ENCODE peak calls at places on chromosomes 7 and 10, in four cellular contexts. L, D, W and G are unnamed samples.

GRCh38 chr10:131158695-131159094 is 152.8 kb downstream of the TCERG1L start:
- DNase-seq in W (no peak), L (no peak), D (no peak), G (no peak)

GRCh38 chr7:132117181-132117580 is 459.1 kb downstream of the PLXNA4 start:
- DNase-seq in D (no peak), W (no peak), L (no peak), G (no peak)

GRCh38 chr7:80463272-80463920 is 48.5 kb downstream of the GNAT3 start:
- DNase-seq in L (no peak), D (no peak), W (no peak), G (no peak)

GRCh38 chr10:44463511-44464121 is 78.7 kb upstream of the CXCL12 start:
- DNase-seq in L (no peak), W (no peak), D (no peak), G (no peak)

GRCh38 chr7:36925207-36925606 is 200.9 kb upstream of the AOAH start:
- DNase-seq in D (no peak), L (no peak), W (no peak), G (no peak)

GRCh38 chr7:156746891-156747290 is 106.3 kb downstream of the RNF32 start:
- DNase-seq in D (no peak), W (no peak), L (no peak), G (no peak)

GRCh38 chr7:8536431-8536830 is 103.0 kb downstream of the NXPH1 start:
- DNase-seq in L (no peak), W (no peak), D (no peak), G (no peak)

GRCh38 chr7:96899108-96899507 is 106.2 kb upstream of the DLX6 start:
- DNase-seq in L (no peak), D (no peak), W (no peak), G (no peak)

GRCh38 chr10:133415752-133416151 is 8.7 kb downstream of the SPRN start:
- DNase-seq in L (no peak), D (no peak), W (no peak), G (peak)

GRCh38 chr10:28300027-28300426 is 2.8 kb downstream of the MPP7 start:
- DNase-seq in W (no peak), L (peak), D (no peak), G (no peak)

DNA sequence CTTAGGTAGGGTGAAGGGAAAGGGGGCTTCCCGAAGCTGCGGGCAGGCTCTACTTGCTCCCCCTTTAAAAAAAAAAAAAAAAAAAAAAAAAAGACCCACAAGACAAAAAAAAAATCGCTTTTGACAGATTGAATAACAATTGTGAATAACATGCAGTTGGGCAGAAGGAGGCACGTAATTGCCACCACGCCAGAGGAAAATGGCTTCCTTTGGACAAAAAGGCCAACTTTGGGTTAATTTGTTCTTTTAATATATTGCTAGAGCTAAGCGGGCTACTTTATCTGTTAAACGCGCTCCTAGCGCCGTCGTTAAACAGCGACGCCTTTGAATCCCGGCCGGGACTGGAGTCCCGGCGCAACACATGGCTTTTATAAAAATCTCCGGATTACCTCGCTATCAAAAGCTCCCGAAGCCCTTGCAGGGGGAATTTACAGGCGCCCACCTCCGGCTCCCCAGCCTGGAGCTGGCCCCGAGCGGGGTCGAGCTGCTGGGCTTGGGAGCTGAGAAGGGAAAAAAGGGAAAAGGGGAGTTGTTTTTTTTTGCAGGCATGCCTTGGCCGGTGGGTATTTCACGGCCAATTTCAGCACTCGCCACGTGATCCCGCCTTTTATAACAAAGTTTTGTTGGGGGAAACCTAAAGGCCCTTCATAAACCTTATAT is 1.2 kb downstream of the HOXA11 start:
- DNase-seq in L (no peak), D (peak), W (no peak), G (peak)
- H3K4me3 ChIP-seq in L (no peak), D (peak), W (peak), G (peak)

DNA sequence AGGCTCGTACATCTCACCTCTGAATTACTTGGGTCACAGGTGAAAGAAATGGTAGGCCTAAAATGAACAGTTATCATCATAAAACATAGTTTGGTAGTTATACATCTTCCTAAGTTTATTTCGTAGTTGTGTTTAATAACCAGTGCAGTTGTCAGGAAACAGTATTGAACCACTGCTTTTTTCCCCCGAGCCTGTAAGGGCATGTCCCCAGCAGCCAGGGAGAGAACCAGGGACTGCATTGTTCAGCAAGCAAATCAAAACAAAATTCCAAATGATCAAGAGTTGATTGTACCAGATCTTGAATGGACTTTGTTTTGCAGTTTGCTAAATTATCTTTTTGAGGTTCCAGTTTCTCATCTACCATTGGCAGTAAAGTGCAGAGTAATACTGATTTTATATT is 2.4 kb downstream of the EIF4H start:
- DNase-seq in L (no peak), D (no peak), W (no peak), G (no peak)
- H3K4me3 ChIP-seq in L (no peak), D (no peak), W (peak), G (no peak)

GRCh38 chr10:79377557-79378382 is 30.5 kb downstream of the PPIF start:
- DNase-seq in D (no peak), W (no peak), L (no peak), G (no peak)

GRCh38 chr10:79375321-79376077 is 28.2 kb downstream of the PPIF start:
- DNase-seq in D (no peak), W (no peak), L (peak), G (peak)

GRCh38 chr10:79374312-79375191 is 27.3 kb downstream of the PPIF start:
- DNase-seq in D (peak), W (peak), L (peak), G (peak)

GRCh38 chr10:79376751-79377556 is 29.7 kb downstream of the PPIF start:
- DNase-seq in W (no peak), L (no peak), D (no peak), G (peak)

DNA sequence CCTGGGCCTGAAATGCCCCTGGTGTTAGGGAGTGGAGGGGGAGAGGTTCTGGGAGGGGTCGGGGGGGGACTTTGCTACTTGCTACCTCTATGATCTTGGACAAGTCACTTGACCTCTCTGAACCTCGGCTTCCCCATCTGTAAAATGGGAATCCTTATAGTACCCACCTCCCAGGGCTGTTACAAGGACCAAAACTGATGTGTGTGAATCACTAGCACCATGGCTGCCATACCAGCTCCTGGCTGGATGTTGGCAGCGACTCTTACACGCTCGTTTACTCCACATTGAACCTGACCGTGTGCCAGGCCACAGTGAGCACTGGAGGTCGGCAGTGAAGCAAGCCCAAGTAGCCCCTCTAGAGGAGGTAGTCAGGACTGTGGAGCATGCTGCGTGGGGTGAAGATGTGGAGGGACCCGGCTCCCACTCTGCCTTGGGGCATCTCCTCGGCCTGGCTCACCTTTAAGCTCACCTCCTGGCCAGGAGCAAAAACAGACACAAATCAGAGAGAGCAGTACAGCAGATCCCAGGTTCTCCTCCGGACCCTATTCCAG is 28.9 kb downstream of the PPIF start:
- DNase-seq in D (no peak), L (no peak), W (no peak), G (no peak)
- H3K4me3 ChIP-seq in D (no peak), L (no peak), W (no peak), G (no peak)

DNA sequence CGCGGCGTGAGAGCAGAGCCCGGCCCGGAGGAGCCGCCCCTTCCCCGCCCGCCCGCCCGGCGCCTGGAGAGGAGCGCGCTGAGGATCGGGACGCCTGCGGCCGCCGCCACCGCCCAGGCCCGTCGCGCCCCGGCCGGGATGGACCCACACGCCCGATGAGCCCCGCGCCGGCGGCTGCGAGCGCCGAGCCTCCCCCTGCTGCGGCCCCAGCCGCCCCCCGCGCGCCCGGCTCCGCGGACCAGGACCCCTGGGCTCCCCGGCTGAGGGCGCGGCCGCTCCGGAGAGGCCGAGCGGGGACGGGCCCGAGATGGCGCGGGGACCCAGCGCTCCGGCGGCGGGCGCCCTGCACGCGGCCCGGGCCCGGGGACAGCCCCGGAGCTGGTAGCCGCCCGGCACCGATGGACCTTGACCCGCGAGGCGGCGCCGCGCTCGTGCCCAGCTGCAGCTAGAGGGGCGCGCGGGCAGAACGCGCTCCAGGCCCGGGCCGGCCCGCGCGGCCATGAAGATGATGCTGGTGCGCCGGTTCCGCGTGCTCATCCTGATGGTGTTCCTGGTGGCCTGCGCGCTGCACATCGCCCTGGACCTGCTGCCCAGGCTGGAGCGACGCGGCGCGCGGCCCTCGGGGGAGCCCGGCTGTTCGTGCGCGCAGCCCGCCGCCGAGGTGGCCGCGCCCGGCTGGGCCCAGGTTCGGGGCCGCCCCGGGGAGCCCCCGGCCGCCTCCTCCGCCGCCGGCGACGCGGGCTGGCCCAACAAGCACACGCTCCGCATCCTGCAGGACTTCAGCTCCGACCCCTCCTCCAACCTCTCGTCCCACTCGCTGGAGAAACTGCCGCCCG is 548 bp downstream of the FAM20C start:
- DNase-seq in D (peak), L (no peak), W (no peak), G (peak)
- H3K4me3 ChIP-seq in D (peak), L (no peak), W (peak), G (peak)